ENCODE peak calls at places on chromosomes 2 and 18, in five cellular contexts. One of them, this sample, is unnamed.
A peak's percentile ranks its signal among the peaks of the same experiment; 100 is the strongest.

GRCh38 chr2:119292226-119292625 is 68.6 kb downstream of the STEAP3 start:
- DNase-seq in GM12891: peak; percentile 30
- DNase-seq in hippocampal formation: no peak
- DNase-seq in stimulated activated CD4-positive, alpha-beta T cell treated with anti-CD3 and anti-CD28 coated beads, Interleukin-2, amount 100 ng/mL, for 48 hours: no peak
- DNase-seq in adrenal gland: peak; percentile 84
- DNase-seq in this sample: no peak

GRCh38 chr2:64485961-64486360 is 32.0 kb downstream of the LGALSL start:
- DNase-seq in adrenal gland: no peak
- DNase-seq in GM12891: no peak
- DNase-seq in stimulated activated CD4-positive, alpha-beta T cell treated with anti-CD3 and anti-CD28 coated beads, Interleukin-2, amount 100 ng/mL, for 48 hours: no peak
- DNase-seq in hippocampal formation: no peak
- DNase-seq in this sample: no peak

GRCh38 chr2:240369725-240370585 is 65.5 kb upstream of the GPC1 start:
- DNase-seq in stimulated activated CD4-positive, alpha-beta T cell treated with anti-CD3 and anti-CD28 coated beads, Interleukin-2, amount 100 ng/mL, for 48 hours: no peak
- DNase-seq in adrenal gland: peak; percentile 92
- DNase-seq in hippocampal formation: peak; percentile 5
- DNase-seq in GM12891: no peak
- DNase-seq in this sample: peak; percentile 71

GRCh38 chr2:234879671-234880455 is 72.0 kb upstream of the SH3BP4 start:
- DNase-seq in adrenal gland: no peak
- DNase-seq in GM12891: no peak
- DNase-seq in stimulated activated CD4-positive, alpha-beta T cell treated with anti-CD3 and anti-CD28 coated beads, Interleukin-2, amount 100 ng/mL, for 48 hours: no peak
- DNase-seq in hippocampal formation: no peak
- DNase-seq in this sample: no peak

GRCh38 chr18:59900222-59901128 is 679 bp downstream of the PMAIP1 start:
- DNase-seq in hippocampal formation: no peak
- DNase-seq in stimulated activated CD4-positive, alpha-beta T cell treated with anti-CD3 and anti-CD28 coated beads, Interleukin-2, amount 100 ng/mL, for 48 hours: peak; percentile 45
- DNase-seq in adrenal gland: peak; percentile 59
- DNase-seq in GM12891: peak; percentile 42
- DNase-seq in this sample: no peak

GRCh38 chr2:224584111-224584764 is 925 bp downstream of the CUL3 start:
- DNase-seq in GM12891: no peak
- DNase-seq in adrenal gland: peak; percentile 73
- DNase-seq in hippocampal formation: no peak
- DNase-seq in stimulated activated CD4-positive, alpha-beta T cell treated with anti-CD3 and anti-CD28 coated beads, Interleukin-2, amount 100 ng/mL, for 48 hours: peak; percentile 10
- DNase-seq in this sample: no peak

GRCh38 chr2:1041012-1041805 is 90.6 kb downstream of the SNTG2 start:
- DNase-seq in adrenal gland: no peak
- DNase-seq in GM12891: no peak
- DNase-seq in hippocampal formation: no peak
- DNase-seq in stimulated activated CD4-positive, alpha-beta T cell treated with anti-CD3 and anti-CD28 coated beads, Interleukin-2, amount 100 ng/mL, for 48 hours: no peak
- DNase-seq in this sample: no peak

GRCh38 chr2:238228700-238229099 is 11.1 kb downstream of the HES6 start:
- DNase-seq in adrenal gland: no peak
- DNase-seq in GM12891: no peak
- DNase-seq in hippocampal formation: no peak
- DNase-seq in stimulated activated CD4-positive, alpha-beta T cell treated with anti-CD3 and anti-CD28 coated beads, Interleukin-2, amount 100 ng/mL, for 48 hours: no peak
- DNase-seq in this sample: no peak

GRCh38 chr2:136116813-136117390 is 1.0 kb downstream of the CXCR4 start:
- DNase-seq in adrenal gland: no peak
- DNase-seq in GM12891: peak; percentile 58
- DNase-seq in stimulated activated CD4-positive, alpha-beta T cell treated with anti-CD3 and anti-CD28 coated beads, Interleukin-2, amount 100 ng/mL, for 48 hours: peak; percentile 41
- DNase-seq in hippocampal formation: no peak
- DNase-seq in this sample: no peak

This sample was measured in frontal cortex.